ENCODE peak calls at places on chromosomes 11 and 22, in eight cellular contexts. L is SJSA1, Y is suprapubic skin, W is gastrocnemius medialis, U is AG10803, Q is A549, A is IMR-90, H is pancreas. P is an unnamed sample.

GRCh38 chr11:36684840-36685800 is 87.1 kb upstream of the RAG2 start:
- DNase-seq in L (no peak), Y (no peak), W (no peak), U (no peak), Q (no peak), A (no peak), H (no peak), P (no peak)

GRCh38 chr11:45092901-45093760 is 53.3 kb upstream of the PRDM11 start:
- DNase-seq in L (peak), Y (no peak), W (no peak), U (peak), Q (no peak), A (peak), H (no peak), P (no peak)

GRCh38 chr22:37209140-37209845 is 3.0 kb downstream of the SSTR3 start:
- DNase-seq in L (no peak), Y (peak), W (no peak), U (no peak), Q (no peak), A (no peak), H (no peak), P (no peak)

GRCh38 chr11:16511109-16511806 is 154.9 kb upstream of the SOX6 start:
- DNase-seq in L (no peak), Y (no peak), W (no peak), U (no peak), Q (no peak), A (peak), H (no peak), P (no peak)

GRCh38 chr11:102309621-102310541 is 7.4 kb upstream of the BIRC3 start:
- DNase-seq in L (no peak), Y (no peak), W (no peak), U (no peak), Q (peak), A (no peak), H (no peak), P (no peak)

GRCh38 chr22:45212992-45213751 is 27.5 kb downstream of the KIAA0930 start:
- DNase-seq in L (peak), Y (no peak), W (no peak), U (peak), Q (no peak), A (peak), H (no peak), P (no peak)

GRCh38 chr11:45649544-45650165 is 15.8 kb downstream of the CHST1 start:
- DNase-seq in L (peak), Y (peak), W (no peak), U (no peak), Q (no peak), A (no peak), H (no peak), P (no peak)

GRCh38 chr11:31045335-31045734 is 324.2 kb downstream of the DCDC1 start:
- DNase-seq in L (no peak), Y (no peak), W (no peak), U (peak), Q (peak), A (no peak), H (no peak), P (no peak)

GRCh38 chr11:26753738-26754504 is 32.1 kb upstream of the SLC5A12 start:
- DNase-seq in L (peak), Y (no peak), W (peak), U (peak), Q (peak), A (peak), H (peak), P (peak)

GRCh38 chr11:2884424-2884815 is 1.2 kb downstream of the CDKN1C start:
- DNase-seq in L (no peak), Y (peak), W (peak), U (peak), Q (no peak), A (no peak), H (no peak), P (peak)

GRCh38 chr22:19879996-19880785 is 25.5 kb upstream of the GNB1L start:
- DNase-seq in L (no peak), Y (peak), W (no peak), U (no peak), Q (no peak), A (no peak), H (peak), P (no peak)

GRCh38 chr11:90722552-90723190 is 499.8 kb upstream of the CHORDC1 start:
- DNase-seq in L (no peak), Y (no peak), W (no peak), U (no peak), Q (peak), A (no peak), H (no peak), P (no peak)

GRCh38 chr11:61480936-61481335 is 27.6 kb upstream of the LRRC10B start:
- DNase-seq in L (no peak), Y (no peak), W (no peak), U (no peak), Q (peak), A (no peak), H (no peak), P (no peak)

GRCh38 chr11:279966-280761 is 2.0 kb downstream of the NLRP6 start:
- DNase-seq in L (no peak), Y (peak), W (no peak), U (peak), Q (peak), A (peak), H (peak), P (no peak)

GRCh38 chr11:34165786-34166557 is 60.5 kb downstream of the NAT10 start:
- DNase-seq in L (no peak), Y (no peak), W (no peak), U (no peak), Q (no peak), A (no peak), H (no peak), P (no peak)

GRCh38 chr11:126753990-126754389 is 246.6 kb downstream of the KIRREL3 start:
- DNase-seq in L (no peak), Y (no peak), W (no peak), U (no peak), Q (no peak), A (no peak), H (no peak), P (no peak)

GRCh38 chr11:67486481-67487195 is 3.8 kb downstream of the AIP start:
- DNase-seq in L (no peak), Y (no peak), W (no peak), U (no peak), Q (no peak), A (no peak), H (no peak), P (no peak)

GRCh38 chr22:32917577-32918375 is 116.3 kb downstream of the TIMP3 start:
- DNase-seq in L (no peak), Y (no peak), W (no peak), U (no peak), Q (no peak), A (no peak), H (no peak), P (no peak)

GRCh38 chr11:97937501-97937900 is 1083.2 kb upstream of the CNTN5 start:
- DNase-seq in L (no peak), Y (no peak), W (no peak), U (no peak), Q (no peak), A (peak), H (no peak), P (no peak)

GRCh38 chr11:84536456-84536855 is 1090.7 kb downstream of the DLG2 start:
- DNase-seq in L (no peak), Y (no peak), W (no peak), U (no peak), Q (no peak), A (no peak), H (no peak), P (no peak)

GRCh38 chr22:19598054-19598855 is 74.0 kb upstream of the CLDN5 start:
- DNase-seq in L (no peak), Y (peak), W (no peak), U (no peak), Q (no peak), A (no peak), H (no peak), P (no peak)

GRCh38 chr11:8265681-8266241 is 2.1 kb upstream of the LMO1 start:
- DNase-seq in L (peak), Y (peak), W (no peak), U (no peak), Q (no peak), A (no peak), H (no peak), P (no peak)

GRCh38 chr11:40513281-40513680 is 946.2 kb downstream of the LRRC4C start:
- DNase-seq in L (no peak), Y (no peak), W (no peak), U (no peak), Q (no peak), A (no peak), H (no peak), P (no peak)

GRCh38 chr11:119496453-119496852 is 73.5 kb upstream of the THY1 start:
- DNase-seq in L (no peak), Y (no peak), W (no peak), U (peak), Q (no peak), A (no peak), H (no peak), P (no peak)

GRCh38 chr11:96567193-96567592 is 177.4 kb downstream of the JRKL start:
- DNase-seq in L (no peak), Y (no peak), W (no peak), U (no peak), Q (no peak), A (no peak), H (no peak), P (no peak)

GRCh38 chr11:1568451-1568911 is 3.6 kb downstream of the DUSP8 start:
- DNase-seq in L (no peak), Y (no peak), W (no peak), U (no peak), Q (no peak), A (no peak), H (peak), P (peak)

GRCh38 chr11:125351045-125351867 is 144.8 kb downstream of the FEZ1 start:
- DNase-seq in L (no peak), Y (no peak), W (no peak), U (no peak), Q (no peak), A (no peak), H (no peak), P (no peak)

GRCh38 chr11:33471541-33471940 is 214.4 kb downstream of the HIPK3 start:
- DNase-seq in L (no peak), Y (no peak), W (no peak), U (no peak), Q (no peak), A (no peak), H (no peak), P (no peak)

GRCh38 chr11:61141601-61142028 is 19.6 kb downstream of the VPS37C start:
- DNase-seq in L (no peak), Y (no peak), W (no peak), U (no peak), Q (no peak), A (no peak), H (peak), P (no peak)

GRCh38 chr22:19962246-19962908 is 20.8 kb upstream of the TXNRD2 start:
- DNase-seq in L (peak), Y (no peak), W (no peak), U (peak), Q (peak), A (peak), H (peak), P (peak)

GRCh38 chr11:57424802-57425564 is 1.9 kb downstream of the SLC43A3 start:
- DNase-seq in L (peak), Y (peak), W (peak), U (peak), Q (no peak), A (peak), H (peak), P (no peak)

GRCh38 chr22:33831207-33831606 is 89.1 kb downstream of the LARGE1 start:
- DNase-seq in L (no peak), Y (no peak), W (no peak), U (no peak), Q (no peak), A (no peak), H (no peak), P (no peak)

GRCh38 chr11:115963170-115963569 is 459.0 kb upstream of the CADM1 start:
- DNase-seq in L (no peak), Y (no peak), W (no peak), U (no peak), Q (no peak), A (no peak), H (no peak), P (no peak)

GRCh38 chr11:109898592-109898991 is 194.6 kb upstream of the ZC3H12C start:
- DNase-seq in L (no peak), Y (no peak), W (no peak), U (no peak), Q (no peak), A (no peak), H (no peak), P (no peak)

GRCh38 chr22:27642104-27642800 is 159.3 kb downstream of the MN1 start:
- DNase-seq in L (no peak), Y (no peak), W (peak), U (no peak), Q (no peak), A (no peak), H (no peak), P (no peak)

DNA sequence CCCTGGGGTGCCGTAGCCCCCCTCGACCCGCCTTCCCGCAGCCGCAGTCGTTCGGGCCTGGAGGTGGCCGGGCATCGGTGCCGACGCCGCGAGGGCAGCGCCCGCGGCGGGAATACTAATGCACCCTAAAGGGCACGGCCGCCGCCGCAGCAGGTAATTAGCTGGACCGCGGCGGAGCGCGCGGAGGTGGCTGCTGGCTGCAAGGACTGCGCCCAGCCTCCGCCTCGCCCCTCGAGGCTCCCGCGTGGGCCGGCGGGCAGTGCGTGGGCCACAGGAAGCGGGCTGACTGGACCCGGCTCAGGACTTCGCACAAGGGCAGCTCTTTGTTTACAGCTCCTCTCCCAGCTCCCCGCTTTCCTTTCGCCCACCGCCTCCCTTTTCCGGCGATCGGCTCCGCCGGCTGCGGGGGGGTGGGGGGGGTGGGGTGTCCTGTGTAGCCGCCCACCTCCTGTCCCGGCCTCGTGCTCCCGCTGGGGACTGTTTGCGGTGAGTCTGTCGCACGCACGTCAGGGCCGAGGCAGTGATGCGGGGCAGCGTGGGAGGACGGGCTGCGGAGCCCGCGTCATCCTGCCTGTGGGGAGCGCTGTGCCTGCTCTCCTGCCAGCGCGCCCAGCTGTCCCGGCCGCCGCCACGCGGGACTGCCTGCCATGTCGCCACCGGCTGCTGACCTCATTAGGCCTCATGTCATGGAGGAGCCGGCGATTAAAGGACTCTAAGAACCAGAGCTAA is 53.2 kb downstream of the GRIK4 start:
- DNase-seq in L (no peak), Y (no peak), W (no peak), U (peak), Q (no peak), A (peak), H (no peak), P (no peak)
- H3K4me3 ChIP-seq in L (no peak), Y (peak), W (peak), U (peak), Q (no peak), A (peak), H (peak), P (no peak)

GRCh38 chr11:69201048-69201365 is 45.3 kb downstream of the SMIM38 start:
- DNase-seq in L (no peak), Y (no peak), W (no peak), U (no peak), Q (no peak), A (no peak), H (no peak), P (no peak)
- H3K4me3 ChIP-seq in L (no peak), Y (no peak), W (no peak), U (no peak), Q (no peak), A (no peak), H (no peak), P (no peak)

GRCh38 chr22:40510965-40511364 is 125.6 kb downstream of the MRTFA start:
- DNase-seq in L (no peak), Y (no peak), W (no peak), U (no peak), Q (no peak), A (no peak), H (no peak), P (no peak)

GRCh38 chr22:40509401-40510134 is 127.0 kb downstream of the MRTFA start:
- DNase-seq in L (no peak), Y (no peak), W (peak), U (peak), Q (peak), A (peak), H (peak), P (no peak)

GRCh38 chr22:40517631-40518030 is 118.9 kb downstream of the MRTFA start:
- DNase-seq in L (no peak), Y (no peak), W (no peak), U (no peak), Q (no peak), A (no peak), H (no peak), P (peak)

GRCh38 chr22:40511604-40512003 is 124.9 kb downstream of the MRTFA start:
- DNase-seq in L (no peak), Y (no peak), W (peak), U (peak), Q (peak), A (no peak), H (peak), P (no peak)

DNA sequence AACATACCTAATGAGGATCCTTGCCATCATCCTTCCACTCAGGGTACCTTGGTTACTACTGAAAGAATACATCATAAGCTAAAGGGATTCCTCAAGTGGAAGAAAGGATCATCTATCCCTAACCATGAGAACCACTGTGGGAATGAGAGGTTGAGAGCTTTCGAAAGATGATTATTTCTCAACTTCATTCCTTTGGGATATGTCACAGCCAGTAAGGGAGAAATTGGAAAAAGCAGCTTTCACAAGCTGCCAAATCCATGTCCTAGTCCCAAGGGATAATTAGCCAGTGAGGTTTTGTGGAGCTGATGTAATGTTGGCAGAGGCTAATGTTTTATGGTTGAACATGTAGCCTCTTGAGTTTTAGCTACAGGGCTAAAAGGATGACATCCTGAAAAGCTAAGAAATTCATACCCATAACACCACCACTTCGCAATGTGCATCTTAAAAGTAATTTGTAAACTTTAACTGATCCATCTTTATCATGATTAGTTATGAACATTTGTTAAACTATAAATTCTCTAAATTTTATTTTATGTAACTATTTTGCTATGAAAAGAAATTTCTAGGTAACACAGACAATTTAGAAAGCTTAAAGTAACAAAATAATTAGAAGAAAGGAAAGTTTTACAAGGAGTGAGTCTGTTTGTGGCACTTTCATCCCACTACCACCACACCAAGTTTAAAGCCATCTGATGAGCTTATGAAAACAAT is 123.9 kb downstream of the MRTFA start:
- DNase-seq in L (no peak), Y (no peak), W (peak), U (peak), Q (peak), A (peak), H (no peak), P (no peak)
- H3K4me3 ChIP-seq in L (no peak), Y (no peak), W (no peak), U (no peak), Q (no peak), A (no peak), H (no peak), P (no peak)

GRCh38 chr11:75813622-75814039 is 1.4 kb upstream of the UVRAG start:
- DNase-seq in L (no peak), Y (no peak), W (no peak), U (no peak), Q (no peak), A (peak), H (no peak), P (no peak)

GRCh38 chr11:75814369-75814685 is 683 bp upstream of the UVRAG start:
- DNase-seq in L (no peak), Y (no peak), W (no peak), U (no peak), Q (no peak), A (no peak), H (no peak), P (no peak)

GRCh38 chr11:75813126-75813525 is 1.9 kb upstream of the UVRAG start:
- DNase-seq in L (no peak), Y (no peak), W (no peak), U (no peak), Q (no peak), A (no peak), H (no peak), P (no peak)

GRCh38 chr11:75811485-75811884 is 3.5 kb upstream of the UVRAG start:
- DNase-seq in L (no peak), Y (no peak), W (no peak), U (no peak), Q (no peak), A (no peak), H (no peak), P (no peak)

GRCh38 chr11:75812542-75813040 is 2.4 kb upstream of the UVRAG start:
- DNase-seq in L (no peak), Y (no peak), W (no peak), U (no peak), Q (no peak), A (no peak), H (no peak), P (no peak)
- H3K4me3 ChIP-seq in L (no peak), Y (no peak), W (no peak), U (no peak), Q (no peak), A (no peak), H (no peak), P (no peak)

GRCh38 chr22:29641781-29642355 is 38.4 kb downstream of the NF2 start:
- DNase-seq in L (no peak), Y (no peak), W (no peak), U (no peak), Q (no peak), A (no peak), H (no peak), P (no peak)
- H3K4me3 ChIP-seq in L (no peak), Y (no peak), W (no peak), U (no peak), Q (no peak), A (no peak), H (no peak), P (no peak)

GRCh38 chr11:47376543-47377371 is 1.6 kb downstream of the SPI1 start:
- DNase-seq in L (no peak), Y (no peak), W (no peak), U (no peak), Q (no peak), A (no peak), H (no peak), P (no peak)

GRCh38 chr11:47376183-47376542 is 2.2 kb downstream of the SPI1 start:
- DNase-seq in L (no peak), Y (no peak), W (no peak), U (no peak), Q (no peak), A (no peak), H (no peak), P (no peak)

GRCh38 chr11:47378011-47378835 is at the start of gene SPI1:
- DNase-seq in L (peak), Y (peak), W (no peak), U (no peak), Q (no peak), A (no peak), H (peak), P (no peak)

GRCh38 chr11:47378836-47379170 is 456 bp upstream of the SPI1 start:
- DNase-seq in L (no peak), Y (no peak), W (no peak), U (no peak), Q (no peak), A (no peak), H (no peak), P (no peak)

GRCh38 chr11:47377571-47378010 is 756 bp downstream of the SPI1 start:
- DNase-seq in L (peak), Y (no peak), W (no peak), U (no peak), Q (no peak), A (no peak), H (no peak), P (no peak)
- H3K4me3 ChIP-seq in L (no peak), Y (peak), W (no peak), U (no peak), Q (no peak), A (no peak), H (peak), P (no peak)